ENCODE peak calls at places on chromosome 5, in ten cellular contexts. One of them, this sample, is unnamed.

GRCh38 chr5:156147251-156147947 is 179.6 kb upstream of the SGCD start:
- DNase-seq in A549: peak
- DNase-seq in esophagus squamous epithelium: no peak
- DNase-seq in GM23338: no peak
- DNase-seq in tibial nerve: no peak
- DNase-seq in dorsolateral prefrontal cortex: no peak
- DNase-seq in H9: no peak
- DNase-seq in ovary: no peak
- DNase-seq in esophagus muscularis mucosa: no peak
- DNase-seq in right lobe of liver: no peak
- DNase-seq in this sample: no peak

GRCh38 chr5:121503111-121503840 is 348.4 kb upstream of the FTMT start:
- DNase-seq in A549: peak
- DNase-seq in esophagus squamous epithelium: no peak
- DNase-seq in GM23338: peak
- DNase-seq in tibial nerve: peak
- DNase-seq in dorsolateral prefrontal cortex: peak
- DNase-seq in H9: peak
- DNase-seq in ovary: no peak
- DNase-seq in esophagus muscularis mucosa: no peak
- DNase-seq in right lobe of liver: peak
- DNase-seq in this sample: peak

GRCh38 chr5:117889592-117889991 is 1098.8 kb downstream of the DTWD2 start:
- DNase-seq in A549: no peak
- DNase-seq in esophagus squamous epithelium: no peak
- DNase-seq in GM23338: no peak
- DNase-seq in tibial nerve: no peak
- DNase-seq in dorsolateral prefrontal cortex: no peak
- DNase-seq in H9: no peak
- DNase-seq in ovary: no peak
- DNase-seq in esophagus muscularis mucosa: no peak
- DNase-seq in right lobe of liver: no peak
- DNase-seq in this sample: no peak

GRCh38 chr5:6492934-6493333 is 44.3 kb downstream of the UBE2QL1 start:
- DNase-seq in A549: no peak
- DNase-seq in esophagus squamous epithelium: no peak
- DNase-seq in GM23338: no peak
- DNase-seq in tibial nerve: no peak
- DNase-seq in dorsolateral prefrontal cortex: no peak
- DNase-seq in H9: no peak
- DNase-seq in ovary: no peak
- DNase-seq in esophagus muscularis mucosa: no peak
- DNase-seq in right lobe of liver: no peak
- DNase-seq in this sample: no peak

GRCh38 chr5:80437326-80437725 is 29.5 kb downstream of the ZFYVE16 start:
- DNase-seq in A549: no peak
- DNase-seq in esophagus squamous epithelium: no peak
- DNase-seq in GM23338: no peak
- DNase-seq in tibial nerve: no peak
- DNase-seq in dorsolateral prefrontal cortex: no peak
- DNase-seq in H9: no peak
- DNase-seq in ovary: no peak
- DNase-seq in esophagus muscularis mucosa: no peak
- DNase-seq in right lobe of liver: no peak
- DNase-seq in this sample: no peak

GRCh38 chr5:120464627-120465280 is 654 bp downstream of the PRR16 start:
- DNase-seq in A549: no peak
- DNase-seq in esophagus squamous epithelium: no peak
- DNase-seq in GM23338: peak
- DNase-seq in tibial nerve: no peak
- DNase-seq in dorsolateral prefrontal cortex: no peak
- DNase-seq in H9: peak
- DNase-seq in ovary: no peak
- DNase-seq in esophagus muscularis mucosa: no peak
- DNase-seq in right lobe of liver: peak
- DNase-seq in this sample: peak

GRCh38 chr5:154851351-154851750 is 948 bp upstream of the FAXDC2 start:
- DNase-seq in A549: no peak
- DNase-seq in esophagus squamous epithelium: no peak
- DNase-seq in GM23338: no peak
- DNase-seq in tibial nerve: no peak
- DNase-seq in dorsolateral prefrontal cortex: no peak
- DNase-seq in H9: no peak
- DNase-seq in ovary: no peak
- DNase-seq in esophagus muscularis mucosa: no peak
- DNase-seq in right lobe of liver: no peak
- DNase-seq in this sample: no peak

GRCh38 chr5:156534906-156535305 is 207.9 kb downstream of the SGCD start:
- DNase-seq in A549: no peak
- DNase-seq in esophagus squamous epithelium: no peak
- DNase-seq in GM23338: no peak
- DNase-seq in tibial nerve: no peak
- DNase-seq in dorsolateral prefrontal cortex: no peak
- DNase-seq in H9: no peak
- DNase-seq in ovary: no peak
- DNase-seq in esophagus muscularis mucosa: no peak
- DNase-seq in right lobe of liver: no peak
- DNase-seq in this sample: no peak

GRCh38 chr5:169974121-169974770 is 6.0 kb downstream of the INSYN2B start:
- DNase-seq in A549: no peak
- DNase-seq in esophagus squamous epithelium: no peak
- DNase-seq in GM23338: no peak
- DNase-seq in tibial nerve: no peak
- DNase-seq in dorsolateral prefrontal cortex: no peak
- DNase-seq in H9: no peak
- DNase-seq in ovary: no peak
- DNase-seq in esophagus muscularis mucosa: no peak
- DNase-seq in right lobe of liver: no peak
- DNase-seq in this sample: no peak

GRCh38 chr5:169978744-169979143 is 1.6 kb downstream of the INSYN2B start:
- DNase-seq in A549: no peak
- DNase-seq in esophagus squamous epithelium: no peak
- DNase-seq in GM23338: no peak
- DNase-seq in tibial nerve: no peak
- DNase-seq in dorsolateral prefrontal cortex: no peak
- DNase-seq in H9: no peak
- DNase-seq in ovary: no peak
- DNase-seq in esophagus muscularis mucosa: no peak
- DNase-seq in right lobe of liver: no peak
- DNase-seq in this sample: no peak

GRCh38 chr5:169980418-169981053 is at the start of gene INSYN2B:
- DNase-seq in A549: peak
- DNase-seq in esophagus squamous epithelium: no peak
- DNase-seq in GM23338: peak
- DNase-seq in tibial nerve: peak
- DNase-seq in dorsolateral prefrontal cortex: peak
- DNase-seq in H9: peak
- DNase-seq in ovary: peak
- DNase-seq in esophagus muscularis mucosa: no peak
- DNase-seq in right lobe of liver: peak
- DNase-seq in this sample: peak

GRCh38 chr5:169979871-169980270 is 424 bp downstream of the INSYN2B start:
- DNase-seq in A549: no peak
- DNase-seq in esophagus squamous epithelium: no peak
- DNase-seq in GM23338: peak
- DNase-seq in tibial nerve: no peak
- DNase-seq in dorsolateral prefrontal cortex: no peak
- DNase-seq in H9: no peak
- DNase-seq in ovary: no peak
- DNase-seq in esophagus muscularis mucosa: no peak
- DNase-seq in right lobe of liver: no peak
- DNase-seq in this sample: no peak
- H3K27ac ChIP-seq in A549: peak
- H3K27ac ChIP-seq in esophagus squamous epithelium: no peak
- H3K27ac ChIP-seq in GM23338: peak
- H3K27ac ChIP-seq in tibial nerve: no peak
- H3K27ac ChIP-seq in dorsolateral prefrontal cortex: no peak
- H3K27ac ChIP-seq in H9: no peak
- H3K27ac ChIP-seq in ovary: no peak
- H3K27ac ChIP-seq in esophagus muscularis mucosa: no peak
- H3K27ac ChIP-seq in right lobe of liver: no peak
- H3K27ac ChIP-seq in this sample: no peak

GRCh38 chr5:151075698-151076331 is 5.0 kb downstream of the TNIP1 start:
- DNase-seq in A549: peak
- DNase-seq in esophagus squamous epithelium: no peak
- DNase-seq in GM23338: no peak
- DNase-seq in tibial nerve: no peak
- DNase-seq in dorsolateral prefrontal cortex: no peak
- DNase-seq in H9: no peak
- DNase-seq in ovary: no peak
- DNase-seq in esophagus muscularis mucosa: no peak
- DNase-seq in right lobe of liver: peak
- DNase-seq in this sample: no peak

GRCh38 chr5:151072234-151073025 is 8.4 kb downstream of the TNIP1 start:
- DNase-seq in A549: peak
- DNase-seq in esophagus squamous epithelium: no peak
- DNase-seq in GM23338: no peak
- DNase-seq in tibial nerve: no peak
- DNase-seq in dorsolateral prefrontal cortex: no peak
- DNase-seq in H9: no peak
- DNase-seq in ovary: no peak
- DNase-seq in esophagus muscularis mucosa: no peak
- DNase-seq in right lobe of liver: no peak
- DNase-seq in this sample: no peak

GRCh38 chr5:151076616-151077015 is 4.2 kb downstream of the TNIP1 start:
- DNase-seq in A549: no peak
- DNase-seq in esophagus squamous epithelium: no peak
- DNase-seq in GM23338: no peak
- DNase-seq in tibial nerve: no peak
- DNase-seq in dorsolateral prefrontal cortex: no peak
- DNase-seq in H9: no peak
- DNase-seq in ovary: no peak
- DNase-seq in esophagus muscularis mucosa: no peak
- DNase-seq in right lobe of liver: no peak
- DNase-seq in this sample: no peak

GRCh38 chr5:151073280-151073679 is 7.6 kb downstream of the TNIP1 start:
- DNase-seq in A549: no peak
- DNase-seq in esophagus squamous epithelium: no peak
- DNase-seq in GM23338: no peak
- DNase-seq in tibial nerve: no peak
- DNase-seq in dorsolateral prefrontal cortex: no peak
- DNase-seq in H9: no peak
- DNase-seq in ovary: no peak
- DNase-seq in esophagus muscularis mucosa: no peak
- DNase-seq in right lobe of liver: no peak
- DNase-seq in this sample: no peak

DNA sequence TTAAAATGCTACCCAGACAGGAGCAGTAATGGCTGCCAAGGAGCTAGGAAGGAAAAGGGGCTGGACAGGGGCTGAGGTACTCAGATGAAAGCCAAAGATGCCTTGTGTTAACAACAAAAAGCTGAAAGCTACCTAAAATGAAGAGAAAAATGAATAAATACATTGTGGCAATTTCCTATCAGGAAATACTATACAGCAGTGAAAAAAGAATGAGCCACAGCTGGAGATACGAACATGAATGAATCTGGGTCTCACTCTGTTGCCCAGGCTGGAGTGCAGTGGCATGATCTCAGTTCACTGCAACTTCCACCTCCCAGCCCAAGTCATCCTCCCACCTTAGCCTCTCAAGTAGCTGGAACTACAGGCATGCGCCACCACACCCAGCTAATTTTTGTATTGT is 6.3 kb downstream of the TNIP1 start:
- DNase-seq in A549: no peak
- DNase-seq in esophagus squamous epithelium: no peak
- DNase-seq in GM23338: no peak
- DNase-seq in tibial nerve: no peak
- DNase-seq in dorsolateral prefrontal cortex: no peak
- DNase-seq in H9: no peak
- DNase-seq in ovary: no peak
- DNase-seq in esophagus muscularis mucosa: no peak
- DNase-seq in right lobe of liver: no peak
- DNase-seq in this sample: no peak
- H3K27ac ChIP-seq in A549: peak
- H3K27ac ChIP-seq in esophagus squamous epithelium: peak
- H3K27ac ChIP-seq in GM23338: no peak
- H3K27ac ChIP-seq in tibial nerve: no peak
- H3K27ac ChIP-seq in dorsolateral prefrontal cortex: no peak
- H3K27ac ChIP-seq in H9: no peak
- H3K27ac ChIP-seq in ovary: no peak
- H3K27ac ChIP-seq in esophagus muscularis mucosa: no peak
- H3K27ac ChIP-seq in right lobe of liver: no peak
- H3K27ac ChIP-seq in this sample: no peak

GRCh38 chr5:111676926-111677415 is 80.0 kb downstream of the NREP start:
- DNase-seq in A549: no peak
- DNase-seq in esophagus squamous epithelium: no peak
- DNase-seq in GM23338: no peak
- DNase-seq in tibial nerve: no peak
- DNase-seq in dorsolateral prefrontal cortex: no peak
- DNase-seq in H9: no peak
- DNase-seq in ovary: no peak
- DNase-seq in esophagus muscularis mucosa: peak
- DNase-seq in right lobe of liver: no peak
- DNase-seq in this sample: no peak

GRCh38 chr5:111672126-111672525 is 84.9 kb downstream of the NREP start:
- DNase-seq in A549: no peak
- DNase-seq in esophagus squamous epithelium: no peak
- DNase-seq in GM23338: no peak
- DNase-seq in tibial nerve: no peak
- DNase-seq in dorsolateral prefrontal cortex: no peak
- DNase-seq in H9: no peak
- DNase-seq in ovary: no peak
- DNase-seq in esophagus muscularis mucosa: peak
- DNase-seq in right lobe of liver: no peak
- DNase-seq in this sample: no peak

GRCh38 chr5:111673896-111674626 is 82.9 kb downstream of the NREP start:
- DNase-seq in A549: no peak
- DNase-seq in esophagus squamous epithelium: no peak
- DNase-seq in GM23338: no peak
- DNase-seq in tibial nerve: no peak
- DNase-seq in dorsolateral prefrontal cortex: no peak
- DNase-seq in H9: no peak
- DNase-seq in ovary: no peak
- DNase-seq in esophagus muscularis mucosa: peak
- DNase-seq in right lobe of liver: no peak
- DNase-seq in this sample: no peak

GRCh38 chr5:111676496-111676895 is 80.5 kb downstream of the NREP start:
- DNase-seq in A549: no peak
- DNase-seq in esophagus squamous epithelium: no peak
- DNase-seq in GM23338: no peak
- DNase-seq in tibial nerve: no peak
- DNase-seq in dorsolateral prefrontal cortex: no peak
- DNase-seq in H9: no peak
- DNase-seq in ovary: no peak
- DNase-seq in esophagus muscularis mucosa: peak
- DNase-seq in right lobe of liver: no peak
- DNase-seq in this sample: no peak

GRCh38 chr5:111675540-111675939 is 81.5 kb downstream of the NREP start:
- DNase-seq in A549: no peak
- DNase-seq in esophagus squamous epithelium: no peak
- DNase-seq in GM23338: peak
- DNase-seq in tibial nerve: no peak
- DNase-seq in dorsolateral prefrontal cortex: no peak
- DNase-seq in H9: no peak
- DNase-seq in ovary: no peak
- DNase-seq in esophagus muscularis mucosa: peak
- DNase-seq in right lobe of liver: no peak
- DNase-seq in this sample: no peak
- H3K27ac ChIP-seq in A549: no peak
- H3K27ac ChIP-seq in esophagus squamous epithelium: no peak
- H3K27ac ChIP-seq in GM23338: no peak
- H3K27ac ChIP-seq in tibial nerve: no peak
- H3K27ac ChIP-seq in dorsolateral prefrontal cortex: no peak
- H3K27ac ChIP-seq in H9: no peak
- H3K27ac ChIP-seq in ovary: no peak
- H3K27ac ChIP-seq in esophagus muscularis mucosa: no peak
- H3K27ac ChIP-seq in right lobe of liver: no peak
- H3K27ac ChIP-seq in this sample: no peak

GRCh38 chr5:138543730-138544104 is 681 bp upstream of the ETF1 start:
- DNase-seq in A549: no peak
- DNase-seq in esophagus squamous epithelium: no peak
- DNase-seq in GM23338: no peak
- DNase-seq in tibial nerve: no peak
- DNase-seq in dorsolateral prefrontal cortex: no peak
- DNase-seq in H9: no peak
- DNase-seq in ovary: no peak
- DNase-seq in esophagus muscularis mucosa: no peak
- DNase-seq in right lobe of liver: no peak
- DNase-seq in this sample: no peak
- H3K27ac ChIP-seq in A549: peak
- H3K27ac ChIP-seq in esophagus squamous epithelium: peak
- H3K27ac ChIP-seq in GM23338: peak
- H3K27ac ChIP-seq in tibial nerve: peak
- H3K27ac ChIP-seq in dorsolateral prefrontal cortex: peak
- H3K27ac ChIP-seq in H9: no peak
- H3K27ac ChIP-seq in ovary: peak
- H3K27ac ChIP-seq in esophagus muscularis mucosa: peak
- H3K27ac ChIP-seq in right lobe of liver: peak
- H3K27ac ChIP-seq in this sample: peak